ENCODE peak calls at places on chromosomes 5 and 9, in eight cellular contexts. K is activated effector memory CD4-positive, alpha-beta T cell treated with Interleukin-2 at 50 U/mL for 16 hours; F is stimulated activated CD8-positive, alpha-beta memory T cell treated with anti-CD3 and anti-CD28 coated beads, Interleukin-4, amount 100 ng/mL, for 4 hours; Y is ELR; R is NCI-H460; U is activated CD8-positive, alpha-beta memory T cell treated with anti-CD3 and anti-CD28 coated beads, Interleukin-2, amount 50 U/mL, for 48 hours; W is KG1; C is endothelial cell. E is an unnamed sample.

GRCh38 chr5:141841376-141841775 is 36.8 kb downstream of the PCDH1 start:
- DNase-seq in K (no peak), F (no peak), Y (no peak), R (no peak), U (no peak), W (no peak), C (no peak), E (peak)

GRCh38 chr5:11048760-11049159 is 287.7 kb upstream of the DAP start:
- DNase-seq in K (no peak), F (no peak), Y (peak), R (no peak), U (no peak), W (no peak), C (no peak), E (no peak)

GRCh38 chr5:111742595-111742994 is 14.4 kb downstream of the NREP start:
- DNase-seq in K (no peak), F (no peak), Y (peak), R (no peak), U (no peak), W (no peak), C (no peak), E (no peak)

GRCh38 chr5:16542275-16542674 is 74.5 kb downstream of the RETREG1 start:
- DNase-seq in K (no peak), F (no peak), Y (no peak), R (no peak), U (no peak), W (no peak), C (no peak), E (no peak)

GRCh38 chr5:124605516-124605915 is 140.9 kb downstream of the ZNF608 start:
- DNase-seq in K (no peak), F (no peak), Y (no peak), R (no peak), U (no peak), W (no peak), C (no peak), E (no peak)

GRCh38 chr5:58460727-58461286 is 921 bp upstream of the PLK2 start:
- DNase-seq in K (peak), F (peak), Y (peak), R (peak), U (peak), W (peak), C (peak), E (no peak)

GRCh38 chr5:65815156-65815555 is 93.2 kb downstream of the NLN start:
- DNase-seq in K (no peak), F (no peak), Y (no peak), R (no peak), U (no peak), W (no peak), C (no peak), E (no peak)

GRCh38 chr9:107922246-107922645 is 432.7 kb upstream of the KLF4 start:
- DNase-seq in K (no peak), F (no peak), Y (no peak), R (no peak), U (no peak), W (no peak), C (no peak), E (no peak)

GRCh38 chr5:31036407-31036806 is 157.1 kb upstream of the CDH6 start:
- DNase-seq in K (no peak), F (no peak), Y (peak), R (no peak), U (no peak), W (no peak), C (no peak), E (no peak)

GRCh38 chr9:133619791-133620190 is 10.6 kb upstream of the FAM163B start:
- DNase-seq in K (peak), F (no peak), Y (peak), R (no peak), U (no peak), W (peak), C (no peak), E (peak)

GRCh38 chr9:93676310-93677054 is 100.1 kb downstream of the PHF2 start:
- DNase-seq in K (no peak), F (no peak), Y (no peak), R (no peak), U (peak), W (no peak), C (peak), E (peak)

GRCh38 chr9:100394819-100395218 is 32.1 kb upstream of the MSANTD3 start:
- DNase-seq in K (no peak), F (no peak), Y (peak), R (no peak), U (no peak), W (no peak), C (no peak), E (no peak)

GRCh38 chr9:22211588-22212360 is 202.7 kb upstream of the CDKN2B start:
- DNase-seq in K (no peak), F (no peak), Y (peak), R (peak), U (no peak), W (no peak), C (no peak), E (no peak)

GRCh38 chr9:7246181-7246580 is 488.4 kb downstream of the KDM4C start:
- DNase-seq in K (no peak), F (no peak), Y (no peak), R (no peak), U (no peak), W (no peak), C (no peak), E (no peak)

GRCh38 chr5:57778528-57779175 is 296.0 kb upstream of the ACTBL2 start:
- DNase-seq in K (no peak), F (no peak), Y (no peak), R (no peak), U (no peak), W (no peak), C (no peak), E (no peak)

GRCh38 chr9:5931657-5932056 is 41.0 kb downstream of the MLANA start:
- DNase-seq in K (no peak), F (no peak), Y (no peak), R (no peak), U (no peak), W (no peak), C (no peak), E (no peak)

GRCh38 chr5:108238936-108239887 is 142.7 kb downstream of the FBXL17 start:
- DNase-seq in K (no peak), F (no peak), Y (no peak), R (no peak), U (no peak), W (no peak), C (no peak), E (peak)

GRCh38 chr9:137428841-137429545 is 5.8 kb downstream of the NOXA1 start:
- DNase-seq in K (no peak), F (no peak), Y (no peak), R (no peak), U (no peak), W (no peak), C (no peak), E (peak)

GRCh38 chr5:165882099-165882498 is 2376.7 kb downstream of the MAT2B start:
- DNase-seq in K (no peak), F (no peak), Y (no peak), R (no peak), U (no peak), W (no peak), C (no peak), E (no peak)

GRCh38 chr5:140181525-140181924 is 6.5 kb downstream of the CYSTM1 start:
- DNase-seq in K (no peak), F (no peak), Y (no peak), R (no peak), U (no peak), W (no peak), C (no peak), E (peak)

GRCh38 chr9:92770005-92770995 is 5.7 kb upstream of the BICD2 start:
- DNase-seq in K (no peak), F (no peak), Y (no peak), R (no peak), U (no peak), W (peak), C (no peak), E (no peak)

GRCh38 chr5:143400541-143401252 is 2.8 kb downstream of the NR3C1 start:
- DNase-seq in K (no peak), F (no peak), Y (no peak), R (no peak), U (no peak), W (no peak), C (no peak), E (no peak)

GRCh38 chr5:150045512-150045911 is 40.8 kb downstream of the CSF1R start:
- DNase-seq in K (no peak), F (no peak), Y (no peak), R (no peak), U (no peak), W (no peak), C (no peak), E (no peak)

GRCh38 chr5:151497391-151498002 is 50.1 kb downstream of the SLC36A1 start:
- DNase-seq in K (no peak), F (no peak), Y (no peak), R (no peak), U (no peak), W (no peak), C (no peak), E (no peak)

GRCh38 chr5:54673523-54674225 is 156.1 kb downstream of the SNX18 start:
- DNase-seq in K (peak), F (no peak), Y (no peak), R (no peak), U (no peak), W (peak), C (no peak), E (no peak)

GRCh38 chr9:125428515-125429467 is 167.2 kb downstream of the GAPVD1 start:
- DNase-seq in K (no peak), F (no peak), Y (no peak), R (no peak), U (no peak), W (no peak), C (no peak), E (peak)

GRCh38 chr9:86434039-86434726 is 80.0 kb upstream of the TUT7 start:
- DNase-seq in K (no peak), F (no peak), Y (peak), R (peak), U (no peak), W (peak), C (peak), E (no peak)

E was measured in kidney.